ENCODE peak calls at places on chromosomes 7 and 10, in eight cellular contexts. One of them, this sample, is unnamed. For H3K4me1, the result is how much of the 10 kb centered on the place peaks cover.

GRCh38 chr10:75288140-75288711 is 52.5 kb upstream of the COMTD1 start:
- DNase-seq in lower lobe of right lung: no peak
- DNase-seq in tibial nerve: no peak
- DNase-seq in endothelial cell of umbilical vein: no peak
- DNase-seq in uterus: no peak
- DNase-seq in fibroblast of lung: no peak
- DNase-seq in body of pancreas: no peak
- DNase-seq in neural progenitor cell: no peak
- DNase-seq in this sample: no peak

GRCh38 chr10:42491001-42491592 is 147.3 kb downstream of the ZNF33B start:
- DNase-seq in lower lobe of right lung: no peak
- DNase-seq in tibial nerve: no peak
- DNase-seq in endothelial cell of umbilical vein: no peak
- DNase-seq in uterus: no peak
- DNase-seq in fibroblast of lung: peak
- DNase-seq in body of pancreas: no peak
- DNase-seq in neural progenitor cell: no peak
- DNase-seq in this sample: no peak

GRCh38 chr10:7889947-7890542 is 71.7 kb downstream of the TAF3 start:
- DNase-seq in lower lobe of right lung: no peak
- DNase-seq in tibial nerve: no peak
- DNase-seq in endothelial cell of umbilical vein: no peak
- DNase-seq in uterus: no peak
- DNase-seq in fibroblast of lung: no peak
- DNase-seq in body of pancreas: no peak
- DNase-seq in neural progenitor cell: peak
- DNase-seq in this sample: no peak

GRCh38 chr7:130084037-130084875 is 13.9 kb downstream of the KLHDC10 start:
- DNase-seq in lower lobe of right lung: no peak
- DNase-seq in tibial nerve: no peak
- DNase-seq in endothelial cell of umbilical vein: peak
- DNase-seq in uterus: no peak
- DNase-seq in fibroblast of lung: peak
- DNase-seq in body of pancreas: no peak
- DNase-seq in neural progenitor cell: no peak
- DNase-seq in this sample: no peak

GRCh38 chr10:129877773-129878371 is 86.2 kb downstream of the EBF3 start:
- DNase-seq in lower lobe of right lung: no peak
- DNase-seq in tibial nerve: no peak
- DNase-seq in endothelial cell of umbilical vein: no peak
- DNase-seq in uterus: no peak
- DNase-seq in fibroblast of lung: no peak
- DNase-seq in body of pancreas: no peak
- DNase-seq in neural progenitor cell: peak
- DNase-seq in this sample: no peak

GRCh38 chr7:90181485-90181884 is 27.2 kb downstream of the STEAP1 start:
- DNase-seq in lower lobe of right lung: no peak
- DNase-seq in tibial nerve: no peak
- DNase-seq in endothelial cell of umbilical vein: no peak
- DNase-seq in uterus: no peak
- DNase-seq in fibroblast of lung: no peak
- DNase-seq in body of pancreas: no peak
- DNase-seq in neural progenitor cell: no peak
- DNase-seq in this sample: no peak

GRCh38 chr7:77655836-77656455 is 40.3 kb upstream of the RSBN1L start:
- DNase-seq in lower lobe of right lung: no peak
- DNase-seq in tibial nerve: no peak
- DNase-seq in endothelial cell of umbilical vein: no peak
- DNase-seq in uterus: no peak
- DNase-seq in fibroblast of lung: peak
- DNase-seq in body of pancreas: no peak
- DNase-seq in neural progenitor cell: no peak
- DNase-seq in this sample: no peak

GRCh38 chr7:142337406-142338001 is 79.6 kb upstream of the PRSS58 start:
- DNase-seq in lower lobe of right lung: no peak
- DNase-seq in tibial nerve: no peak
- DNase-seq in endothelial cell of umbilical vein: no peak
- DNase-seq in uterus: no peak
- DNase-seq in fibroblast of lung: no peak
- DNase-seq in body of pancreas: no peak
- DNase-seq in neural progenitor cell: no peak
- DNase-seq in this sample: no peak

GRCh38 chr10:21166557-21167287 is 269.6 kb upstream of the NEBL start:
- DNase-seq in lower lobe of right lung: peak
- DNase-seq in tibial nerve: no peak
- DNase-seq in endothelial cell of umbilical vein: no peak
- DNase-seq in uterus: no peak
- DNase-seq in fibroblast of lung: no peak
- DNase-seq in body of pancreas: peak
- DNase-seq in neural progenitor cell: no peak
- DNase-seq in this sample: no peak

GRCh38 chr10:127824826-127825225 is 67.9 kb downstream of the CLRN3 start:
- DNase-seq in lower lobe of right lung: no peak
- DNase-seq in tibial nerve: no peak
- DNase-seq in endothelial cell of umbilical vein: no peak
- DNase-seq in uterus: no peak
- DNase-seq in fibroblast of lung: no peak
- DNase-seq in body of pancreas: no peak
- DNase-seq in neural progenitor cell: no peak
- DNase-seq in this sample: no peak

GRCh38 chr10:127826161-127826740 is 66.5 kb downstream of the CLRN3 start:
- DNase-seq in lower lobe of right lung: no peak
- DNase-seq in tibial nerve: no peak
- DNase-seq in endothelial cell of umbilical vein: no peak
- DNase-seq in uterus: no peak
- DNase-seq in fibroblast of lung: no peak
- DNase-seq in body of pancreas: no peak
- DNase-seq in neural progenitor cell: peak
- DNase-seq in this sample: no peak

GRCh38 chr10:127832456-127832855 is 60.3 kb downstream of the CLRN3 start:
- DNase-seq in lower lobe of right lung: no peak
- DNase-seq in tibial nerve: no peak
- DNase-seq in endothelial cell of umbilical vein: no peak
- DNase-seq in uterus: no peak
- DNase-seq in fibroblast of lung: no peak
- DNase-seq in body of pancreas: no peak
- DNase-seq in neural progenitor cell: no peak
- DNase-seq in this sample: no peak

GRCh38 chr10:127827354-127828140 is 65.2 kb downstream of the CLRN3 start:
- DNase-seq in lower lobe of right lung: no peak
- DNase-seq in tibial nerve: no peak
- DNase-seq in endothelial cell of umbilical vein: no peak
- DNase-seq in uterus: no peak
- DNase-seq in fibroblast of lung: no peak
- DNase-seq in body of pancreas: no peak
- DNase-seq in neural progenitor cell: no peak
- DNase-seq in this sample: no peak
- TF ChIP-seq CTCF in lower lobe of right lung: no peak
- TF ChIP-seq CTCF in tibial nerve: no peak
- TF ChIP-seq CTCF in endothelial cell of umbilical vein: no peak
- TF ChIP-seq CTCF in uterus: no peak
- TF ChIP-seq CTCF in fibroblast of lung: no peak
- TF ChIP-seq CTCF in body of pancreas: no peak
- TF ChIP-seq CTCF in neural progenitor cell: no peak
- TF ChIP-seq CTCF in this sample: no peak

GRCh38 chr7:35728412-35729060 is 33.6 kb upstream of the HERPUD2 start:
- DNase-seq in lower lobe of right lung: no peak
- DNase-seq in tibial nerve: no peak
- DNase-seq in endothelial cell of umbilical vein: no peak
- DNase-seq in uterus: no peak
- DNase-seq in fibroblast of lung: no peak
- DNase-seq in body of pancreas: no peak
- DNase-seq in neural progenitor cell: no peak
- DNase-seq in this sample: no peak

GRCh38 chr7:35729061-35729783 is 34.3 kb upstream of the HERPUD2 start:
- DNase-seq in lower lobe of right lung: no peak
- DNase-seq in tibial nerve: no peak
- DNase-seq in endothelial cell of umbilical vein: no peak
- DNase-seq in uterus: no peak
- DNase-seq in fibroblast of lung: no peak
- DNase-seq in body of pancreas: no peak
- DNase-seq in neural progenitor cell: no peak
- DNase-seq in this sample: no peak

GRCh38 chr7:35727571-35727970 is 32.6 kb upstream of the HERPUD2 start:
- DNase-seq in lower lobe of right lung: no peak
- DNase-seq in tibial nerve: no peak
- DNase-seq in endothelial cell of umbilical vein: no peak
- DNase-seq in uterus: no peak
- DNase-seq in fibroblast of lung: no peak
- DNase-seq in body of pancreas: no peak
- DNase-seq in neural progenitor cell: no peak
- DNase-seq in this sample: no peak

GRCh38 chr7:35731349-35731748 is 36.4 kb upstream of the HERPUD2 start:
- DNase-seq in lower lobe of right lung: no peak
- DNase-seq in tibial nerve: no peak
- DNase-seq in endothelial cell of umbilical vein: no peak
- DNase-seq in uterus: no peak
- DNase-seq in fibroblast of lung: no peak
- DNase-seq in body of pancreas: no peak
- DNase-seq in neural progenitor cell: no peak
- DNase-seq in this sample: no peak

GRCh38 chr7:35729966-35730345 is 35.0 kb upstream of the HERPUD2 start:
- DNase-seq in lower lobe of right lung: no peak
- DNase-seq in tibial nerve: no peak
- DNase-seq in endothelial cell of umbilical vein: no peak
- DNase-seq in uterus: no peak
- DNase-seq in fibroblast of lung: no peak
- DNase-seq in body of pancreas: no peak
- DNase-seq in neural progenitor cell: no peak
- DNase-seq in this sample: no peak
- H3K4me1 ChIP-seq in lower lobe of right lung: under half
- H3K4me1 ChIP-seq in tibial nerve: under half
- H3K4me1 ChIP-seq in endothelial cell of umbilical vein: under half
- H3K4me1 ChIP-seq in uterus: under half
- H3K4me1 ChIP-seq in fibroblast of lung: under half
- H3K4me1 ChIP-seq in body of pancreas: under half
- H3K4me1 ChIP-seq in neural progenitor cell: under half
- H3K4me1 ChIP-seq in this sample: under half

DNA sequence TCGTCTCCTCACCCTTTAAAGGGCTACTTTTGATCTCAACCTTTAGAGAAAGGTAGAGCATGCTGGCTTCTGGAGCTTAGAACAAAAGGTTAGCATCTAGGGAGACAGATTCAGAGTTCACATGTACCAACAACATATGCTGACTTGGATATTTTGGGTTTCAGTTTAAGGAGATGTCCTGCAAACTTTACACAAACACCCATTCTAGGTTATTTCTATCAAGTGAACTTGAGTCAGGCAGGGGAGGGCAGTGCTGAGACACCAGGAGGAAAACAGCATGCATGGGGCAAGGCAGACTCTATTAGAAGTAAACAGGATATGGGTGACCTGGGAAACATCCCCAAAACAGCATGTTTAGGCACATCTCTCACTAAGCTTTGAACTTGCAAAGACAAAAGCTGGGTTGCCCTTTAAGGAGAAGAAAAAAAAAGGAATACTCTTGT is 43.8 kb downstream of the ARL4A start:
- DNase-seq in lower lobe of right lung: no peak
- DNase-seq in tibial nerve: no peak
- DNase-seq in endothelial cell of umbilical vein: peak
- DNase-seq in uterus: no peak
- DNase-seq in fibroblast of lung: no peak
- DNase-seq in body of pancreas: no peak
- DNase-seq in neural progenitor cell: no peak
- DNase-seq in this sample: no peak
- TF ChIP-seq CTCF in lower lobe of right lung: peak
- TF ChIP-seq CTCF in tibial nerve: no peak
- TF ChIP-seq CTCF in endothelial cell of umbilical vein: no peak
- TF ChIP-seq CTCF in uterus: no peak
- TF ChIP-seq CTCF in fibroblast of lung: peak
- TF ChIP-seq CTCF in body of pancreas: no peak
- TF ChIP-seq CTCF in neural progenitor cell: no peak
- TF ChIP-seq CTCF in this sample: no peak

GRCh38 chr7:11710392-11710791 is 121.6 kb downstream of the THSD7A start:
- DNase-seq in lower lobe of right lung: no peak
- DNase-seq in tibial nerve: no peak
- DNase-seq in endothelial cell of umbilical vein: no peak
- DNase-seq in uterus: no peak
- DNase-seq in fibroblast of lung: no peak
- DNase-seq in body of pancreas: no peak
- DNase-seq in neural progenitor cell: no peak
- DNase-seq in this sample: no peak
- H3K4me1 ChIP-seq in lower lobe of right lung: under half
- H3K4me1 ChIP-seq in tibial nerve: under half
- H3K4me1 ChIP-seq in endothelial cell of umbilical vein: under half
- H3K4me1 ChIP-seq in uterus: under half
- H3K4me1 ChIP-seq in fibroblast of lung: under half
- H3K4me1 ChIP-seq in body of pancreas: under half
- H3K4me1 ChIP-seq in neural progenitor cell: under half
- H3K4me1 ChIP-seq in this sample: under half

This sample was measured in tibial artery.